ENCODE peak calls at places on chromosomes 6 and 20, in ten cellular contexts. One of them, this sample, is unnamed. For H3K9me3 and H3K36me3, the result is how much of the 10 kb centered on the place peaks cover.

GRCh38 chr20:63718996-63719395 is 11.2 kb downstream of the ZGPAT start:
- DNase-seq in breast epithelium: no peak
- DNase-seq in Peyer's patch: no peak
- DNase-seq in neuronal stem cell: no peak
- DNase-seq in cardiac muscle cell: no peak
- DNase-seq in prostate gland: no peak
- DNase-seq in GM12878: no peak
- DNase-seq in lung: no peak
- DNase-seq in IMR-90: no peak
- DNase-seq in CD8-positive, alpha-beta T cell: no peak
- DNase-seq in this sample: no peak

GRCh38 chr20:24694727-24695528 is 225.5 kb downstream of the SYNDIG1 start:
- DNase-seq in breast epithelium: peak
- DNase-seq in Peyer's patch: peak
- DNase-seq in neuronal stem cell: no peak
- DNase-seq in cardiac muscle cell: no peak
- DNase-seq in prostate gland: no peak
- DNase-seq in GM12878: no peak
- DNase-seq in lung: peak
- DNase-seq in IMR-90: no peak
- DNase-seq in CD8-positive, alpha-beta T cell: peak
- DNase-seq in this sample: no peak

GRCh38 chr6:53741001-53741400 is 53.8 kb upstream of the LRRC1 start:
- DNase-seq in breast epithelium: no peak
- DNase-seq in Peyer's patch: no peak
- DNase-seq in neuronal stem cell: no peak
- DNase-seq in cardiac muscle cell: no peak
- DNase-seq in prostate gland: no peak
- DNase-seq in GM12878: no peak
- DNase-seq in lung: no peak
- DNase-seq in IMR-90: no peak
- DNase-seq in CD8-positive, alpha-beta T cell: no peak
- DNase-seq in this sample: peak

GRCh38 chr6:31948753-31949413 is 3.0 kb downstream of the CFB start:
- DNase-seq in breast epithelium: no peak
- DNase-seq in Peyer's patch: peak
- DNase-seq in neuronal stem cell: no peak
- DNase-seq in cardiac muscle cell: no peak
- DNase-seq in prostate gland: no peak
- DNase-seq in GM12878: no peak
- DNase-seq in lung: no peak
- DNase-seq in IMR-90: peak
- DNase-seq in CD8-positive, alpha-beta T cell: no peak
- DNase-seq in this sample: no peak

GRCh38 chr20:911882-912600 is 4.1 kb downstream of the ANGPT4 start:
- DNase-seq in breast epithelium: no peak
- DNase-seq in Peyer's patch: no peak
- DNase-seq in neuronal stem cell: no peak
- DNase-seq in cardiac muscle cell: no peak
- DNase-seq in prostate gland: no peak
- DNase-seq in GM12878: no peak
- DNase-seq in lung: no peak
- DNase-seq in IMR-90: no peak
- DNase-seq in CD8-positive, alpha-beta T cell: peak
- DNase-seq in this sample: no peak

GRCh38 chr6:64580346-64580745 is 944.7 kb downstream of the PHF3 start:
- DNase-seq in breast epithelium: no peak
- DNase-seq in Peyer's patch: no peak
- DNase-seq in neuronal stem cell: no peak
- DNase-seq in cardiac muscle cell: no peak
- DNase-seq in prostate gland: no peak
- DNase-seq in GM12878: no peak
- DNase-seq in lung: no peak
- DNase-seq in IMR-90: peak
- DNase-seq in CD8-positive, alpha-beta T cell: no peak
- DNase-seq in this sample: no peak

GRCh38 chr6:3324262-3324942 is 65.7 kb downstream of the PSMG4 start:
- DNase-seq in breast epithelium: no peak
- DNase-seq in Peyer's patch: no peak
- DNase-seq in neuronal stem cell: no peak
- DNase-seq in cardiac muscle cell: no peak
- DNase-seq in prostate gland: no peak
- DNase-seq in GM12878: peak
- DNase-seq in lung: no peak
- DNase-seq in IMR-90: peak
- DNase-seq in CD8-positive, alpha-beta T cell: no peak
- DNase-seq in this sample: no peak

GRCh38 chr6:128063850-128064539 is 163.1 kb upstream of the THEMIS start:
- DNase-seq in breast epithelium: no peak
- DNase-seq in Peyer's patch: no peak
- DNase-seq in neuronal stem cell: no peak
- DNase-seq in cardiac muscle cell: no peak
- DNase-seq in prostate gland: no peak
- DNase-seq in GM12878: no peak
- DNase-seq in lung: no peak
- DNase-seq in IMR-90: no peak
- DNase-seq in CD8-positive, alpha-beta T cell: no peak
- DNase-seq in this sample: no peak

GRCh38 chr6:11833626-11834592 is 55.3 kb upstream of the ADTRP start:
- DNase-seq in breast epithelium: no peak
- DNase-seq in Peyer's patch: no peak
- DNase-seq in neuronal stem cell: no peak
- DNase-seq in cardiac muscle cell: no peak
- DNase-seq in prostate gland: no peak
- DNase-seq in GM12878: peak
- DNase-seq in lung: peak
- DNase-seq in IMR-90: no peak
- DNase-seq in CD8-positive, alpha-beta T cell: no peak
- DNase-seq in this sample: no peak

GRCh38 chr6:46932941-46933340 is 11.2 kb upstream of the ADGRF5 start:
- DNase-seq in breast epithelium: no peak
- DNase-seq in Peyer's patch: no peak
- DNase-seq in neuronal stem cell: no peak
- DNase-seq in cardiac muscle cell: no peak
- DNase-seq in prostate gland: no peak
- DNase-seq in GM12878: no peak
- DNase-seq in lung: no peak
- DNase-seq in IMR-90: no peak
- DNase-seq in CD8-positive, alpha-beta T cell: no peak
- DNase-seq in this sample: no peak

GRCh38 chr6:37024665-37025337 is 19.3 kb downstream of the FGD2 start:
- DNase-seq in breast epithelium: peak
- DNase-seq in Peyer's patch: no peak
- DNase-seq in neuronal stem cell: no peak
- DNase-seq in cardiac muscle cell: no peak
- DNase-seq in prostate gland: peak
- DNase-seq in GM12878: no peak
- DNase-seq in lung: no peak
- DNase-seq in IMR-90: peak
- DNase-seq in CD8-positive, alpha-beta T cell: no peak
- DNase-seq in this sample: peak

GRCh38 chr6:122042851-122043250 is 356.6 kb upstream of the HSF2 start:
- DNase-seq in breast epithelium: no peak
- DNase-seq in Peyer's patch: no peak
- DNase-seq in neuronal stem cell: no peak
- DNase-seq in cardiac muscle cell: no peak
- DNase-seq in prostate gland: no peak
- DNase-seq in GM12878: no peak
- DNase-seq in lung: no peak
- DNase-seq in IMR-90: peak
- DNase-seq in CD8-positive, alpha-beta T cell: no peak
- DNase-seq in this sample: no peak

GRCh38 chr6:14072084-14072483 is 45.5 kb upstream of the CD83 start:
- DNase-seq in breast epithelium: no peak
- DNase-seq in Peyer's patch: no peak
- DNase-seq in neuronal stem cell: no peak
- DNase-seq in cardiac muscle cell: no peak
- DNase-seq in prostate gland: no peak
- DNase-seq in GM12878: no peak
- DNase-seq in lung: no peak
- DNase-seq in IMR-90: peak
- DNase-seq in CD8-positive, alpha-beta T cell: no peak
- DNase-seq in this sample: no peak

GRCh38 chr20:38764563-38765355 is 16.5 kb downstream of the ACTR5 start:
- DNase-seq in breast epithelium: no peak
- DNase-seq in Peyer's patch: peak
- DNase-seq in neuronal stem cell: no peak
- DNase-seq in cardiac muscle cell: no peak
- DNase-seq in prostate gland: no peak
- DNase-seq in GM12878: no peak
- DNase-seq in lung: no peak
- DNase-seq in IMR-90: peak
- DNase-seq in CD8-positive, alpha-beta T cell: peak
- DNase-seq in this sample: peak

GRCh38 chr6:157226026-157226639 is 97.2 kb downstream of the TMEM242 start:
- DNase-seq in breast epithelium: no peak
- DNase-seq in Peyer's patch: no peak
- DNase-seq in neuronal stem cell: no peak
- DNase-seq in cardiac muscle cell: no peak
- DNase-seq in prostate gland: no peak
- DNase-seq in GM12878: no peak
- DNase-seq in lung: no peak
- DNase-seq in IMR-90: peak
- DNase-seq in CD8-positive, alpha-beta T cell: no peak
- DNase-seq in this sample: no peak
- H3K27ac ChIP-seq in breast epithelium: peak
- H3K27ac ChIP-seq in Peyer's patch: no peak
- H3K27ac ChIP-seq in neuronal stem cell: no peak
- H3K27ac ChIP-seq in cardiac muscle cell: no peak
- H3K27ac ChIP-seq in prostate gland: peak
- H3K27ac ChIP-seq in GM12878: no peak
- H3K27ac ChIP-seq in lung: no peak
- H3K27ac ChIP-seq in IMR-90: no peak
- H3K27ac ChIP-seq in CD8-positive, alpha-beta T cell: no peak
- H3K27ac ChIP-seq in this sample: no peak

DNA sequence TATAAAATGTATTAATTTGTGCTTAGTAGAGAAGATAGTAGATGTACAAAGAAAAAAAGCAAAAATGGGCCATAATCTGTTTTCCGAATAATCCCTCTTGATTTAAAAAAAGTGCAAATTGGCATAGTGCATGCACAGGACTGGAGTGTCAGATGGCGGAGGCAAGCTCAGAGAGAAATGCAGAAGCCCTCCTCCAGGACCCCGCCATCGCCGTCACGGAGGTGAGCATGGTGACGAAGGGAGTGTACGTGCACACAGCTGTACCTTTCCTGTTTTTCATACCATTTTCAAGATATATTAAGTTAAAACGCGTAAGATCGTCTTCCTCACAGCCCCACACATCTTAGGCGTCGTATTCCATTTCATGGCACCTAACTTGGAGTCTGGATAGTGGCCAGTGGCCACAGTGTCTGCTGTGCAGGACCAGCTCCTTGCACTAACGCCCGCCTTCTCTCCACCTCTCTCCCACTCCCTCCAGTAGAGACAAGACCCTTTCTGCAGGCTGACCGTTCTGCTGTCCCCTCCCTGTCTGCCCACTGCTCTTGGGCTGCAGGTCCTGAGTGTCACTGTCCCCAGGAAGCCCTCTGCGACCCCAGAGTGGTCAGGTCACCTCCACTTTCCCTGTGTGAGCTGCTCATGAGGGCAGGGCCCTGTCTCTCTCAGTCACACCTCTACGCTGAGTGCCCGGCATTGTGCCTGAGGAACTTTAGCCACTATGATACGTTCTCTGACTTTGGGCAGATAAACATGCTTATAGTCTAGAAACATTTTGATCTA is 9.8 kb downstream of the DUSP22 start:
- DNase-seq in breast epithelium: no peak
- DNase-seq in Peyer's patch: no peak
- DNase-seq in neuronal stem cell: no peak
- DNase-seq in cardiac muscle cell: no peak
- DNase-seq in prostate gland: no peak
- DNase-seq in GM12878: no peak
- DNase-seq in lung: no peak
- DNase-seq in IMR-90: no peak
- DNase-seq in CD8-positive, alpha-beta T cell: no peak
- DNase-seq in this sample: no peak
- H3K9me3 ChIP-seq in breast epithelium: under half
- H3K9me3 ChIP-seq in Peyer's patch: under half
- H3K9me3 ChIP-seq in neuronal stem cell: under half
- H3K9me3 ChIP-seq in cardiac muscle cell: under half
- H3K9me3 ChIP-seq in prostate gland: under half
- H3K9me3 ChIP-seq in GM12878: under half
- H3K9me3 ChIP-seq in lung: under half
- H3K9me3 ChIP-seq in IMR-90: under half
- H3K9me3 ChIP-seq in CD8-positive, alpha-beta T cell: under half
- H3K9me3 ChIP-seq in this sample: under half

GRCh38 chr6:169229611-169230321 is 23.9 kb downstream of the THBS2 start:
- DNase-seq in breast epithelium: peak
- DNase-seq in Peyer's patch: no peak
- DNase-seq in neuronal stem cell: no peak
- DNase-seq in cardiac muscle cell: no peak
- DNase-seq in prostate gland: no peak
- DNase-seq in GM12878: no peak
- DNase-seq in lung: no peak
- DNase-seq in IMR-90: no peak
- DNase-seq in CD8-positive, alpha-beta T cell: no peak
- DNase-seq in this sample: no peak
- H3K36me3 ChIP-seq in breast epithelium: under half
- H3K36me3 ChIP-seq in Peyer's patch: under half
- H3K36me3 ChIP-seq in neuronal stem cell: under half
- H3K36me3 ChIP-seq in cardiac muscle cell: under half
- H3K36me3 ChIP-seq in prostate gland: under half
- H3K36me3 ChIP-seq in GM12878: under half
- H3K36me3 ChIP-seq in lung: under half
- H3K36me3 ChIP-seq in IMR-90: half or more
- H3K36me3 ChIP-seq in CD8-positive, alpha-beta T cell: under half
- H3K36me3 ChIP-seq in this sample: under half

DNA sequence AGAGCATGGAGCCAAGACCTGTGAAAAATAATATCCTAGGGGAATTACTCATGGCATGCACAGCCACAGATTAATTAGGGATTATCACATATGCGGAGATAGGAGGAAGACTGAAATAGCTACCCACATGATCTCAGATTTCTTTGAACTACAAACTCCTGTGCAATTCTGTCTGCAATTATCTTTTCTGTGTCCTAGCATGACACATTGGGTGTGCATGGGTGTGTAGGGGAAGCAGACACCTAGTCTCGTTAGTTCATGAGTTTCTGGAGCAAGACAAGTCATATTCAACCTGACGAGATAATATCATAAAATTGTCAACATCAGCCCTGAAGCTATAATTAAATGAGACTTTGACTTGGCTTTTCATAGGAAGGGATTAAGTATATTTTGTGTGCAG is 3.6 kb upstream of the SLC17A4 start:
- DNase-seq in breast epithelium: no peak
- DNase-seq in Peyer's patch: no peak
- DNase-seq in neuronal stem cell: no peak
- DNase-seq in cardiac muscle cell: no peak
- DNase-seq in prostate gland: no peak
- DNase-seq in GM12878: no peak
- DNase-seq in lung: no peak
- DNase-seq in IMR-90: no peak
- DNase-seq in CD8-positive, alpha-beta T cell: no peak
- DNase-seq in this sample: peak
- H3K27ac ChIP-seq in breast epithelium: no peak
- H3K27ac ChIP-seq in Peyer's patch: no peak
- H3K27ac ChIP-seq in neuronal stem cell: no peak
- H3K27ac ChIP-seq in cardiac muscle cell: no peak
- H3K27ac ChIP-seq in prostate gland: no peak
- H3K27ac ChIP-seq in GM12878: no peak
- H3K27ac ChIP-seq in lung: no peak
- H3K27ac ChIP-seq in IMR-90: no peak
- H3K27ac ChIP-seq in CD8-positive, alpha-beta T cell: no peak
- H3K27ac ChIP-seq in this sample: peak

GRCh38 chr6:137185290-137185689 is 11.8 kb upstream of the IL22RA2 start:
- DNase-seq in breast epithelium: no peak
- DNase-seq in Peyer's patch: no peak
- DNase-seq in neuronal stem cell: no peak
- DNase-seq in cardiac muscle cell: no peak
- DNase-seq in prostate gland: no peak
- DNase-seq in GM12878: no peak
- DNase-seq in lung: no peak
- DNase-seq in IMR-90: no peak
- DNase-seq in CD8-positive, alpha-beta T cell: no peak
- DNase-seq in this sample: no peak
- H3K9me3 ChIP-seq in breast epithelium: under half
- H3K9me3 ChIP-seq in Peyer's patch: under half
- H3K9me3 ChIP-seq in neuronal stem cell: under half
- H3K9me3 ChIP-seq in cardiac muscle cell: under half
- H3K9me3 ChIP-seq in prostate gland: under half
- H3K9me3 ChIP-seq in GM12878: under half
- H3K9me3 ChIP-seq in lung: under half
- H3K9me3 ChIP-seq in IMR-90: under half
- H3K9me3 ChIP-seq in CD8-positive, alpha-beta T cell: under half
- H3K9me3 ChIP-seq in this sample: under half

This sample was measured in small intestine.